ENCODE peak calls at places on chromosomes 4 and X, in seven cellular contexts. C, A, X, K, U, N and T are unnamed samples.

GRCh38 chrX:2445662-2446623 is 54.8 kb downstream of the DHRSX start:
- DNase-seq in X (peak; percentile 39), K (no peak), C (no peak), N (no peak), U (no peak), A (peak; percentile 97), T (no peak)

GRCh38 chr4:103626296-103626695 is 93.5 kb downstream of the TACR3 start:
- DNase-seq in U (no peak), N (no peak), K (no peak), C (no peak), X (peak; percentile 22), A (no peak), T (no peak)

GRCh38 chrX:13938053-13938765 is 91.5 kb downstream of the GEMIN8 start:
- DNase-seq in X (peak; percentile 76), C (peak; percentile 82), N (peak; percentile 82), A (no peak), K (peak; percentile 40), U (peak; percentile 67), T (peak; percentile 19)

GRCh38 chrX:16827225-16827624 is 41.0 kb downstream of the TXLNG start:
- DNase-seq in U (no peak), X (no peak), K (no peak), C (no peak), A (no peak), N (no peak), T (no peak)

GRCh38 chr4:173536808-173537429 is 6.9 kb upstream of the HAND2 start:
- DNase-seq in N (peak; percentile 72), A (peak; percentile 16), U (peak; percentile 64), X (peak; percentile 95), K (no peak), C (no peak), T (no peak)

GRCh38 chr4:25107827-25108516 is 52.3 kb downstream of the SEPSECS start:
- DNase-seq in X (no peak), K (peak; percentile 66), U (no peak), N (no peak), A (no peak), C (no peak), T (peak; percentile 21)

GRCh38 chrX:85993539-85994197 is 53.7 kb downstream of the CHM start:
- DNase-seq in A (no peak), U (no peak), X (no peak), C (no peak), N (no peak), K (no peak), T (no peak)

GRCh38 chr4:79865253-79865652 is 207.8 kb downstream of the ANTXR2 start:
- DNase-seq in C (no peak), A (no peak), N (no peak), X (no peak), U (no peak), K (no peak), T (no peak)

GRCh38 chr4:85005865-85006377 is 39.4 kb upstream of the WDFY3 start:
- DNase-seq in C (no peak), N (no peak), A (no peak), U (no peak), K (no peak), X (no peak), T (no peak)

GRCh38 chrX:101078716-101079115 is at the start of gene TMEM35A:
- DNase-seq in A (no peak), U (peak; percentile 49), K (no peak), C (no peak), X (peak; percentile 70), N (peak; percentile 54), T (peak; percentile 8)

GRCh38 chr4:78566834-78567501 is 15.4 kb downstream of the ANXA3 start:
- DNase-seq in N (no peak), A (no peak), K (no peak), C (no peak), U (no peak), X (no peak), T (no peak)

GRCh38 chr4:41456559-41457101 is 81.3 kb upstream of the LIMCH1 start:
- DNase-seq in A (no peak), N (no peak), K (no peak), U (no peak), X (no peak), C (no peak), T (no peak)

GRCh38 chrX:130896816-130897508 is 6.0 kb downstream of the ENOX2 start:
- DNase-seq in U (no peak), C (no peak), N (no peak), A (no peak), K (no peak), X (no peak), T (no peak)

GRCh38 chrX:14027511-14028019 is 2.1 kb downstream of the GEMIN8 start:
- DNase-seq in U (no peak), N (no peak), A (no peak), K (no peak), X (no peak), C (no peak), T (no peak)

GRCh38 chrX:75061701-75062100 is 94.4 kb downstream of the ABCB7 start:
- DNase-seq in U (no peak), K (no peak), X (no peak), N (no peak), A (no peak), C (no peak), T (no peak)

GRCh38 chrX:19760841-19761512 is 126.4 kb downstream of the SH3KBP1 start:
- DNase-seq in K (no peak), U (no peak), X (peak; percentile 10), N (no peak), A (no peak), C (no peak), T (no peak)

GRCh38 chr4:78542373-78542772 is 9.2 kb upstream of the ANXA3 start:
- DNase-seq in N (no peak), K (no peak), U (no peak), A (no peak), C (no peak), X (no peak), T (no peak)

GRCh38 chrX:70470850-70471289 is 26.2 kb downstream of the DLG3 start:
- DNase-seq in K (no peak), X (no peak), C (no peak), N (no peak), U (no peak), A (no peak), T (no peak)

GRCh38 chrX:72037601-72038000 is 94.1 kb downstream of the RTL5 start:
- DNase-seq in N (no peak), X (no peak), K (no peak), A (no peak), C (no peak), U (no peak), T (no peak)

GRCh38 chr4:55865228-55865806 is 11.9 kb downstream of the EXOC1 start:
- DNase-seq in C (no peak), X (no peak), U (no peak), A (no peak), K (no peak), N (no peak), T (no peak)

GRCh38 chr4:20249333-20249732 is 2.4 kb upstream of the SLIT2 start:
- DNase-seq in K (no peak), A (peak; percentile 12), X (no peak), U (no peak), C (no peak), N (peak; percentile 51), T (no peak)

GRCh38 chr4:38067499-38067898 is 107.3 kb downstream of the PTTG2 start:
- DNase-seq in U (no peak), A (no peak), C (no peak), K (no peak), N (no peak), X (no peak), T (no peak)

GRCh38 chr4:38065181-38065580 is 105.0 kb downstream of the PTTG2 start:
- DNase-seq in X (no peak), A (no peak), N (no peak), C (no peak), K (no peak), U (no peak), T (no peak)

GRCh38 chr4:38065900-38066299 is 105.7 kb downstream of the PTTG2 start:
- DNase-seq in A (no peak), C (no peak), X (no peak), K (no peak), N (no peak), U (no peak), T (no peak)

GRCh38 chr4:38069271-38069760 is 109.1 kb downstream of the PTTG2 start:
- DNase-seq in U (no peak), X (peak; percentile 87), A (no peak), N (peak; percentile 53), C (no peak), K (peak; percentile 67), T (peak; percentile 72)

GRCh38 chr4:38068107-38068506 is 107.9 kb downstream of the PTTG2 start:
- DNase-seq in A (no peak), X (no peak), K (no peak), U (no peak), C (no peak), N (no peak), T (no peak)
- H3K4me1 ChIP-seq in A (no peaks in the 10 kb centered on the region), X (peaks cover 6% of the 10 kb centered on the region), K (peaks cover 17% of the 10 kb centered on the region), U (peaks cover 2% of the 10 kb centered on the region), C (peaks cover 23% of the 10 kb centered on the region), N (peaks cover 6% of the 10 kb centered on the region), T (peaks cover 32% of the 10 kb centered on the region)

DNA sequence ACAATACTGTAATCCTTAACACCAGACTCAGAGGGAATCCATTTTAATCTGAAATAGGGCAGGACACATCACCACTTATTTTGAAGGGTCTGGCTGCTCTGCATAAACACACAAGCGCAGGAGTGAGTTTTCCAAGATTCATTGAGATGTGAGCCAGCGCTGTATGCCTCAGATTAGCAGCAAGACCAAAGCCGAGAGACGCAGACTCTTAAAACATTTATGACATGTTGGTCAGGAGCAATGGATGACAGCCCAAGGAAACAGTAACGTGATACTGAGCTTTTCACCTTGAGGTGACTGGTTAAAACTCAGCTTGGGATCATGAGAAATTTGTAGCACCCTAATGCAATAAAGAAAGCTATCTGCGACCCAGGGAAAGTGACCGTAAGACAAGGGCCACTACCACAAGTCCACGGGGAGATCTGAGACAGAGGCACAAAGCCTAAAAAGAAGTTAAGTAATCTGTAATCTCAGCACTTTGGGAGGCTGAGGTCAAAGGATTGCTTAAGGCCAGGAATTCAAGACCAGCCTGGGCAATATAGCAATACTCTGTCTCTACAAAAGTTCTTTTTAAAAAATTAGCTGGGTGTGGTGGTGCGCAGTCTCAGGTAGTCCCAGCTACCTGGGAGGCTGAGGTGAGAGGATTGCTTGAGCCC is 210.6 kb downstream of the COL25A1 start:
- DNase-seq in U (no peak), N (no peak), K (no peak), C (no peak), A (no peak), X (no peak), T (no peak)
- TF ChIP-seq POLR2AphosphoS5 in U (no peak), N (no peak), K (no peak), C (no peak), A (no peak), X (no peak), T (no peak)

DNA sequence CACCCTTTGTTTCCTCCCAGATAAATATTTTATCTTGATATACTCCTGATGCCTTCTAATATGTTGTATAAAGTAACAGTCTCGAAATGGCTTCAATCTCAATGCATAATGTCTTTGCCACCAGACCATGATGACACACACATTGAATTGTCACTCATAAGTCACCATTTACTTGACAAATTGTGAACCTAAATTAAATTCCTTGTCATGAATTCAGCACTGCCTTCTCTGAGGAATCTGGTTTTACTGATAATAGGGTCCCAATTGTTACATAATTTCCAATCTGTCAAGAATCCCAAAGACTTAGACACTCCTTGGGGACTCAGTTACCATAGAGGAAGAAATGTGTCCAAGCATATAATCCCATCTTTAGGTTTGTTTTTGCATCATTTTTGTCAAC is 82.3 kb downstream of the NWD2 start:
- DNase-seq in U (no peak), A (no peak), X (no peak), K (no peak), C (no peak), N (no peak), T (no peak)
- H3K27ac ChIP-seq in U (no peak overlapping the region), A (no peak overlapping the region), X (no peak overlapping the region), K (no peak overlapping the region), C (no peak overlapping the region), N (no peak overlapping the region), T (no peak overlapping the region)

GRCh38 chrX:38652934-38653442 is 91.6 kb downstream of the TSPAN7 start:
- DNase-seq in K (no peak), X (no peak), A (no peak), U (no peak), N (no peak), C (no peak), T (no peak)
- H3K4me1 ChIP-seq in K (no peaks in the 10 kb centered on the region), X (no peaks in the 10 kb centered on the region), A (no peaks in the 10 kb centered on the region), U (no peaks in the 10 kb centered on the region), N (no peaks in the 10 kb centered on the region), C (no peaks in the 10 kb centered on the region), T (no peaks in the 10 kb centered on the region)